ENCODE peak calls at places on chromosome 7, in seven cellular contexts. E is nucleus accumbens, U is aorta, A is memory B cell, K is endothelial cell, V is nephron progenitor cell, S is midbrain. H is an unnamed sample.

GRCh38 chr7:47786557-47787248 is 161.6 kb downstream of the PKD1L1 start:
- DNase-seq in E (no peak), U (peak; percentile 87), A (no peak), K (no peak), V (peak; percentile 17), S (no peak), H (peak; percentile 20)

GRCh38 chr7:82469207-82469606 is 25.6 kb upstream of the CACNA2D1 start:
- DNase-seq in E (no peak), U (no peak), A (no peak), K (no peak), V (no peak), S (no peak), H (no peak)

GRCh38 chr7:129363-130221 is 62.8 kb upstream of the FAM20C start:
- DNase-seq in E (no peak), U (no peak), A (no peak), K (no peak), V (no peak), S (peak; percentile 62), H (no peak)

GRCh38 chr7:130959743-130960207 is 225.8 kb upstream of the KLF14 start:
- DNase-seq in E (no peak), U (no peak), A (no peak), K (no peak), V (no peak), S (no peak), H (no peak)

GRCh38 chr7:144408116-144408515 is 4.6 kb upstream of the NOBOX start:
- DNase-seq in E (no peak), U (no peak), A (no peak), K (no peak), V (no peak), S (no peak), H (no peak)

GRCh38 chr7:109259151-109259550 is 689.5 kb downstream of the DNAJB9 start:
- DNase-seq in E (no peak), U (no peak), A (no peak), K (no peak), V (no peak), S (no peak), H (no peak)

GRCh38 chr7:130242198-130243014 is 24.3 kb upstream of the CPA2 start:
- DNase-seq in E (peak; percentile 11), U (peak; percentile 87), A (no peak), K (peak; percentile 70), V (peak; percentile 57), S (peak; percentile 26), H (peak; percentile 72)

GRCh38 chr7:26153823-26154783 is 2.1 kb downstream of the NFE2L3 start:
- DNase-seq in E (no peak), U (no peak), A (no peak), K (no peak), V (no peak), S (no peak), H (no peak)

GRCh38 chr7:122219253-122219865 is 75.3 kb upstream of the AASS start:
- DNase-seq in E (no peak), U (no peak), A (no peak), K (no peak), V (no peak), S (peak; percentile 38), H (no peak)

GRCh38 chr7:2886391-2886790 is 42.3 kb upstream of the GNA12 start:
- DNase-seq in E (no peak), U (no peak), A (no peak), K (no peak), V (peak; percentile 37), S (no peak), H (no peak)

GRCh38 chr7:126839624-126840023 is 413.1 kb downstream of the GRM8 start:
- DNase-seq in E (no peak), U (no peak), A (no peak), K (no peak), V (no peak), S (no peak), H (no peak)

GRCh38 chr7:151598045-151598444 is 78.3 kb upstream of the RHEB start:
- DNase-seq in E (no peak), U (no peak), A (no peak), K (no peak), V (no peak), S (no peak), H (no peak)

GRCh38 chr7:143345428-143345900 is 17.0 kb downstream of the FAM131B start:
- DNase-seq in E (no peak), U (peak; percentile 81), A (peak; percentile 38), K (peak; percentile 74), V (peak; percentile 78), S (no peak), H (peak; percentile 60)

GRCh38 chr7:153829523-153829922 is 222.7 kb upstream of the DPP6 start:
- DNase-seq in E (no peak), U (no peak), A (no peak), K (no peak), V (no peak), S (no peak), H (no peak)

GRCh38 chr7:54932818-54933543 is 85.8 kb upstream of the EGFR start:
- DNase-seq in E (peak; percentile 42), U (peak; percentile 92), A (no peak), K (peak; percentile 63), V (peak; percentile 83), S (peak; percentile 80), H (peak; percentile 94)

H was measured in BE2C.